ENCODE peak calls at places on chromosomes 4 and X, in five cellular contexts. S is sigmoid colon, P is stomach, Q is IMR-90, O is heart left ventricle. C is an unnamed sample.

GRCh38 chrX:30831082-30831481 is 58.0 kb downstream of the TAB3 start:
- DNase-seq in S (no peak), P (no peak), Q (no peak), O (no peak), C (no peak)

GRCh38 chr4:113327513-113327912 is 278.1 kb downstream of the ANK2 start:
- DNase-seq in S (no peak), P (no peak), Q (peak; percentile 19), O (no peak), C (peak; percentile 44)

GRCh38 chr4:61520688-61521160 is 320.6 kb downstream of the ADGRL3 start:
- DNase-seq in S (no peak), P (peak; percentile 65), Q (peak; percentile 11), O (no peak), C (no peak)

GRCh38 chr4:41136456-41136855 is 77.9 kb downstream of the APBB2 start:
- DNase-seq in S (no peak), P (no peak), Q (no peak), O (no peak), C (no peak)

GRCh38 chrX:28312259-28312658 is 275.0 kb upstream of the IL1RAPL1 start:
- DNase-seq in S (no peak), P (no peak), Q (no peak), O (no peak), C (no peak)

GRCh38 chr4:77734928-77735327 is 84.2 kb downstream of the CNOT6L start:
- DNase-seq in S (no peak), P (no peak), Q (peak; percentile 79), O (no peak), C (no peak)

GRCh38 chr4:149493492-149493891 is 322.2 kb downstream of the IQCM start:
- DNase-seq in S (no peak), P (no peak), Q (no peak), O (no peak), C (no peak)

GRCh38 chrX:35919536-35920309 is at the start of gene CFAP47:
- DNase-seq in S (no peak), P (peak; percentile 30), Q (no peak), O (peak; percentile 7), C (no peak)

GRCh38 chr4:123846627-123847026 is 450.0 kb downstream of the SPRY1 start:
- DNase-seq in S (no peak), P (no peak), Q (no peak), O (no peak), C (no peak)

GRCh38 chr4:124803641-124804040 is 91.1 kb upstream of the ANKRD50 start:
- DNase-seq in S (no peak), P (no peak), Q (peak; percentile 71), O (no peak), C (no peak)

GRCh38 chr4:6137747-6138135 is 62.6 kb downstream of the JAKMIP1 start:
- DNase-seq in S (peak; percentile 32), P (no peak), Q (no peak), O (no peak), C (no peak)

GRCh38 chrX:16585486-16586370 is 64.2 kb upstream of the S100G start:
- DNase-seq in S (no peak), P (no peak), Q (no peak), O (no peak), C (no peak)

GRCh38 chrX:31219174-31219573 is 147.3 kb upstream of the FTHL17 start:
- DNase-seq in S (no peak), P (no peak), Q (no peak), O (no peak), C (no peak)

GRCh38 chrX:138711399-138712347 is at the start of gene FGF13:
- DNase-seq in S (peak; percentile 68), P (peak; percentile 29), Q (no peak), O (peak; percentile 6), C (no peak)

GRCh38 chrX:13685126-13685763 is 3.7 kb upstream of the RAB9A start:
- DNase-seq in S (no peak), P (no peak), Q (peak; percentile 35), O (no peak), C (no peak)

GRCh38 chrX:13689519-13690211 is 737 bp downstream of the RAB9A start:
- DNase-seq in S (no peak), P (no peak), Q (peak; percentile 40), O (no peak), C (no peak)

DNA sequence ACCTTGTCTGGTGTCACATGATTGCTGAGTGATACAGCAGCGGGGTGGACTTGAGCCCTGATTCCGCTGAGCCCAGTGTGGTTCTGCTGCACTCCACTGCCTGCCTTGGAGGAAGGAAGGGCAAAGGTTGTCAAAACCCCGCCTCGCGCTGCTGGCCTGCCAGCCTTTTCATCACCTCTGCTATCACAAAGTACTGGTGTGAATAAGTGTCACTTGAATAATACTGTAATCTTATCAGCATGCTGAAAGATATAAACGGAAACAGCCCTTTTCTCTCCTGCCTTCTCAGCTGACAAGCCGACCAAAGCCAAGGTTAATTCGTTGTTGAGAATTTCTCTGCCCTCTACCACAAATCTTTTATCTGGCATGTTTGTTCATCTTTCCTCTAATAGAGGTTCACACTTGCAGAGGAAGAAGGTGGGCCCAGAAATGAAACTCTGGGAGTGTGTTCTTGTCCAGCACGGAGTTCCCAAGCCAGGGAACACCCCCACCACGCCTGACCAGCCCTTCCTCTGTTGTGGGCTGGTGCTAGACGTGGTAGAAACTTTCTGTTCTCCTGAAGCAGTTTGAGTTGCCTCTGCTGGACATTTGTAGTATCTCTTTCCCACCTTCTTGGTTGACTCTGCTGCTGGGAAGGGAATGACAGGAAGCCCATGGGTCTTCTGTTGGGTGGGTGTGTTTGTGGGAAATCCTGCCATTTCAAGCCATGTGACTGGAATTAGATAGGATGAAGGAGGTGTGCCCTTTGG is 21.5 kb downstream of the FHDC1 start:
- DNase-seq in S (no peak), P (peak; percentile 79), Q (no peak), O (peak; percentile 42), C (no peak)
- TF ChIP-seq POLR2A in S (no peak), P (no peak), Q (no peak), O (no peak), C (no peak)

GRCh38 chr4:1216869-1217294 is 32.0 kb downstream of the CTBP1 start:
- DNase-seq in S (no peak), P (peak; percentile 48), Q (no peak), O (no peak), C (no peak)
- TF ChIP-seq CTCF in S (no peak), P (no peak), Q (no peak), O (no peak), C (no peak)

GRCh38 chr4:337932-338758 is 531 bp downstream of the ZNF141 start:
- DNase-seq in S (no peak), P (peak; percentile 40), Q (peak; percentile 36), O (peak; percentile 36), C (peak; percentile 31)
- TF ChIP-seq POLR2A in S (no peak), P (no peak), Q (peak; percentile 5), O (no peak), C (no peak)

GRCh38 chrX:103685396-103685795 is 1.1 kb downstream of the MORF4L2 start:
- DNase-seq in S (no peak), P (no peak), Q (no peak), O (no peak), C (no peak)

GRCh38 chrX:103688949-103689348 is 2.5 kb upstream of the MORF4L2 start:
- DNase-seq in S (no peak), P (no peak), Q (peak; percentile 44), O (no peak), C (no peak)

GRCh38 chrX:103686199-103687072 is at the start of gene MORF4L2:
- DNase-seq in S (peak; percentile 98), P (peak; percentile 89), Q (peak; percentile 99), O (peak; percentile 91), C (peak; percentile 97)

GRCh38 chrX:103687073-103687695 is 685 bp upstream of the MORF4L2 start:
- DNase-seq in S (peak; percentile 95), P (peak; percentile 89), Q (peak; percentile 76), O (peak; percentile 90), C (peak; percentile 97)

GRCh38 chrX:103687696-103688191 is 1.2 kb upstream of the MORF4L2 start:
- DNase-seq in S (peak; percentile 82), P (peak; percentile 54), Q (peak; percentile 73), O (peak; percentile 70), C (peak; percentile 53)
- TF ChIP-seq CTCF in S (peak; percentile 60), P (peak; percentile 35), Q (peak; percentile 72), O (peak; percentile 71), C (no peak)

DNA sequence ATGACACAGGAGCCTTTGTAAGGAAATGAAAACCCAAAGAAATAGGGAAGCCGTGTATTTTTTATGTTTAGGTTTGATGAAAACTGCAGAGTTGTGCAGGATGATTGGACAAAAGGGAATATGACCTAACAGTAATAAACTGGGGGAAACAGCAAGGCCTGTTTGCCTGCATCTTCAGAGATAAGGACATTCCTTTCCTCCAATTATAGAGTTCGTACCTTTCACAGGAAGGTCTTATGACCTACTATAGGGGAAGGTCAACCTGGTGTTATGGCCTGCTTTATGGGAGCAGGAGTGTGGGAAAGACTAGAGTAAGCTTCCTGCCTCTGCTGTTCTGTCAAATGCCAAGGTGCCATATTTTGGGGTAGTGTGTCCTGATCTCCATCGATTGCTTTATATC is 42.5 kb downstream of the BBS12 start:
- DNase-seq in S (no peak), P (no peak), Q (no peak), O (no peak), C (no peak)
- TF ChIP-seq POLR2A in S (no peak), P (no peak), Q (no peak), O (no peak), C (no peak)

C was measured in lower leg skin.